ENCODE peak calls at places on chromosomes 4 and X, in nine cellular contexts. B is IMR-90, P is choroid plexus epithelial cell, D is AG09309, W is AG09319, T is GM12865, A is fibroblast of villous mesenchyme, C is astrocyte of the spinal cord, Q is esophagus squamous epithelium. M is an unnamed sample.

GRCh38 chr4:39044947-39045734 is 12.9 kb upstream of the TMEM156 start:
- DNase-seq in C (peak; percentile 50), D (no peak), Q (no peak), W (no peak), A (peak; percentile 40), B (no peak), P (peak; percentile 44), T (no peak), M (no peak)

GRCh38 chr4:110540606-110541440 is 64.9 kb downstream of the ENPEP start:
- DNase-seq in P (peak; percentile 72), Q (no peak), W (peak; percentile 28), T (no peak), B (peak; percentile 70), C (peak; percentile 62), D (peak; percentile 59), A (peak; percentile 37), M (peak; percentile 5)

GRCh38 chr4:20675786-20676185 is 24.5 kb upstream of the PACRGL start:
- DNase-seq in B (no peak), W (no peak), Q (no peak), C (no peak), D (no peak), P (no peak), T (no peak), A (no peak), M (no peak)

GRCh38 chr4:37662861-37663390 is 23.2 kb downstream of the RELL1 start:
- DNase-seq in B (peak; percentile 13), D (no peak), Q (no peak), T (no peak), P (peak; percentile 18), C (no peak), W (no peak), A (no peak), M (no peak)

GRCh38 chrX:44651347-44651746 is 108.7 kb upstream of the FUNDC1 start:
- DNase-seq in P (no peak), B (no peak), T (no peak), W (no peak), D (no peak), Q (no peak), A (no peak), C (no peak), M (no peak)

GRCh38 chrX:155718964-155719586 is 106.3 kb upstream of the TMLHE start:
- DNase-seq in Q (no peak), C (no peak), T (no peak), D (no peak), W (no peak), B (no peak), A (no peak), P (peak; percentile 1), M (no peak)

GRCh38 chrX:153744210-153745066 is 19.6 kb upstream of the PLXNB3 start:
- DNase-seq in W (no peak), C (no peak), P (no peak), D (no peak), T (no peak), B (no peak), Q (no peak), A (no peak), M (no peak)

GRCh38 chr4:102612824-102613366 is 111.7 kb downstream of the NFKB1 start:
- DNase-seq in B (no peak), T (no peak), C (no peak), Q (no peak), A (no peak), W (no peak), P (no peak), D (no peak), M (no peak)

GRCh38 chrX:118839334-118839958 is 15.8 kb downstream of the ZCCHC12 start:
- DNase-seq in B (peak; percentile 6), D (no peak), C (peak; percentile 31), T (peak; percentile 20), A (peak; percentile 32), Q (no peak), W (peak; percentile 3), P (peak; percentile 63), M (no peak)

GRCh38 chr4:8504279-8505007 is 63.9 kb downstream of the TRMT44 start:
- DNase-seq in A (no peak), B (no peak), W (no peak), C (no peak), P (no peak), T (no peak), D (no peak), Q (no peak), M (no peak)

GRCh38 chr4:10527438-10527837 is 70.2 kb upstream of the ZNF518B start:
- DNase-seq in B (no peak), Q (no peak), W (no peak), D (no peak), T (no peak), C (no peak), P (no peak), A (no peak), M (no peak)

GRCh38 chrX:100911731-100912130 is 17.0 kb downstream of the XKRX start:
- DNase-seq in C (no peak), W (no peak), A (no peak), B (no peak), T (no peak), Q (no peak), P (no peak), D (no peak), M (no peak)

GRCh38 chr4:168558587-168558986 is 61.7 kb downstream of the PALLD start:
- DNase-seq in W (no peak), P (peak; percentile 65), B (peak; percentile 60), A (no peak), C (peak; percentile 55), Q (no peak), D (no peak), T (no peak), M (no peak)

GRCh38 chr4:156560701-156561100 is 410.9 kb downstream of the PDGFC start:
- DNase-seq in P (no peak), B (peak; percentile 52), A (no peak), T (no peak), W (no peak), C (peak; percentile 42), Q (no peak), D (no peak), M (no peak)

GRCh38 chr4:40755609-40756008 is 5.9 kb downstream of the NSUN7 start:
- DNase-seq in T (no peak), A (no peak), W (no peak), Q (no peak), B (no peak), C (no peak), D (no peak), P (no peak), M (no peak)

GRCh38 chr4:176320340-176320975 is 692 bp downstream of the SPCS3 start:
- DNase-seq in D (peak; percentile 43), P (peak; percentile 89), W (peak; percentile 48), A (peak; percentile 85), Q (peak; percentile 77), C (peak; percentile 85), T (peak; percentile 95), B (peak; percentile 84), M (no peak)

GRCh38 chrX:24435038-24435437 is 30.0 kb upstream of the PDK3 start:
- DNase-seq in T (no peak), A (no peak), P (no peak), W (no peak), C (no peak), Q (no peak), B (no peak), D (no peak), M (no peak)

GRCh38 chr4:165814256-165815010 is 58.6 kb upstream of the TLL1 start:
- DNase-seq in P (peak; percentile 4), Q (no peak), T (no peak), C (peak; percentile 15), D (no peak), B (no peak), W (no peak), A (no peak), M (no peak)

GRCh38 chr4:132071815-132072214 is 1077.3 kb upstream of the PCDH10 start:
- DNase-seq in P (peak; percentile 33), A (no peak), W (no peak), Q (no peak), T (no peak), C (peak; percentile 39), B (peak; percentile 75), D (no peak), M (no peak)

GRCh38 chrX:107205770-107206696 is at the start of the genes DNAAF6 and NUP62CL:
- DNase-seq in C (peak; percentile 29), A (peak; percentile 2), W (no peak), D (no peak), Q (peak; percentile 24), P (peak; percentile 17), B (no peak), T (peak; percentile 86), M (no peak)

GRCh38 chrX:48934581-48935331 is 15.9 kb upstream of the PIM2 start:
- DNase-seq in T (no peak), W (no peak), P (no peak), Q (no peak), A (no peak), D (no peak), B (no peak), C (no peak), M (no peak)
- TF ChIP-seq CTCF in T (no peak), W (no peak), P (no peak), Q (no peak), A (no peak), D (no peak), B (no peak), C (no peak), M (no peak)

DNA sequence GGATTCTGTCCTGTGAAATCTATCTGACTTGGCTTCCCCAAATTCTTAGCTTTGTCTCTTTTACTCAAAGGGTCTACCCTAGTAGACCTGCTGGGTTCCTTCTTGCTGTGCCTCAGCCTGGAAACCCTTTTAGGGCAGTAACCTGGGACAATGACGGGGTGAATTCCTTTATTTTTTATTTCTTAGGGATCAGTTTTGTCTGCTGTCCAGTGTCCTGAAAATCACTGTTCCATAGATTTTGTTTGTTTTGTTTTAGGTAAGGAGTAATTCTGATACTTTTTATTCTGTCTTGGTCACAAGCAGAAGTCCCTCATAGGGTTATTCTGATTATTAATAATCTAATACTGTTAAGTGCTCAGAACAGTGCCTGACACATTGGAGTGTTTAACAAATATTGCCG is 118.9 kb downstream of the EVC2 start:
- DNase-seq in A (no peak), B (no peak), D (no peak), C (no peak), P (no peak), T (no peak), Q (no peak), W (no peak), M (no peak)
- TF ChIP-seq CTCF in A (no peak), B (no peak), D (no peak), C (no peak), P (no peak), T (no peak), Q (no peak), W (no peak), M (no peak)

GRCh38 chr4:95980877-95981360 is 141.0 kb downstream of the PDHA2 start:
- DNase-seq in W (no peak), C (no peak), P (no peak), B (no peak), Q (no peak), T (no peak), A (no peak), D (no peak), M (no peak)
- TF ChIP-seq CTCF in W (no peak), C (no peak), P (no peak), B (no peak), Q (no peak), T (no peak), A (no peak), D (no peak), M (no peak)

DNA sequence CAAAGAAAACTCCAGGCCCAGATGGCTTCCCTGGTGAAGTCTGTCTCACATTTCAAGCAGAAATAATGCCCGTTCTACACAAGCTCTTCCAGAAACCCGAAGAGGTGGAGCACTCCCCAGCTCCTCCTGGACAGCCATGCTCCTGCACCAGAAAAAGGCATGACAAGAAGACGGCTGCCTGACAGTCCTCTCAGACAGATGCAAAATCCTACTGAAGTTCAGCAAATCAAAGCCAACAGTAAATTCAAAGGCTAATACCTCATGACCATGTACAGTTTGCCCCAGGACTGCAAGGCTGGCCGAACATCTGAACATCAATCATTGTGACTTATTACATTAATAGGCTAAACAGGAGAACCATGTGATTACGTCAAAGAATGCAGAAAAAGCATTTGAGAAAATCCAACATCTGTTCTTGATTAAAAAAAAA is 30.8 kb upstream of the MXD4 start:
- DNase-seq in Q (no peak), D (peak; percentile 58), C (peak; percentile 36), B (peak; percentile 75), T (no peak), P (peak; percentile 15), W (no peak), A (peak; percentile 84), M (peak; percentile 12)
- TF ChIP-seq CTCF in Q (no peak), D (no peak), C (no peak), B (no peak), T (no peak), P (no peak), W (no peak), A (no peak), M (no peak)

M was measured in AG04449.